ENCODE peak calls at places on chromosomes 7 and 10, in four cellular contexts. One of them, this sample, is unnamed.
A peak's percentile ranks its signal among the peaks of the same experiment; 100 is the strongest.

GRCh38 chr10:74079914-74080590 is 70.6 kb downstream of the AP3M1 start:
- DNase-seq in tibial artery: no peak
- DNase-seq in GM23338: peak; percentile 54
- DNase-seq in naive thymus-derived CD4-positive, alpha-beta T cell: no peak
- DNase-seq in this sample: no peak

GRCh38 chr7:105691029-105691691 is 109.9 kb upstream of the EFCAB10 start:
- DNase-seq in tibial artery: no peak
- DNase-seq in GM23338: no peak
- DNase-seq in naive thymus-derived CD4-positive, alpha-beta T cell: peak; percentile 76
- DNase-seq in this sample: no peak

GRCh38 chr10:32028710-32029109 is 27.5 kb downstream of the KIF5B start:
- DNase-seq in tibial artery: no peak
- DNase-seq in GM23338: no peak
- DNase-seq in naive thymus-derived CD4-positive, alpha-beta T cell: no peak
- DNase-seq in this sample: no peak

GRCh38 chr7:6576024-6576866 is 1.0 kb upstream of the ZDHHC4 start:
- DNase-seq in tibial artery: no peak
- DNase-seq in GM23338: peak; percentile 34
- DNase-seq in naive thymus-derived CD4-positive, alpha-beta T cell: no peak
- DNase-seq in this sample: no peak

GRCh38 chr10:126502481-126502880 is 114.2 kb upstream of the ADAM12 start:
- DNase-seq in tibial artery: no peak
- DNase-seq in GM23338: no peak
- DNase-seq in naive thymus-derived CD4-positive, alpha-beta T cell: no peak
- DNase-seq in this sample: no peak

GRCh38 chr7:83468251-83468739 is 180.6 kb downstream of the SEMA3E start:
- DNase-seq in tibial artery: peak; percentile 83
- DNase-seq in GM23338: peak; percentile 83
- DNase-seq in naive thymus-derived CD4-positive, alpha-beta T cell: no peak
- DNase-seq in this sample: peak; percentile 74

GRCh38 chr7:100546868-100547800 is 8.1 kb downstream of the AGFG2 start:
- DNase-seq in tibial artery: no peak
- DNase-seq in GM23338: no peak
- DNase-seq in naive thymus-derived CD4-positive, alpha-beta T cell: no peak
- DNase-seq in this sample: no peak

GRCh38 chr10:112804036-112804435 is 146.0 kb upstream of the TCF7L2 start:
- DNase-seq in tibial artery: no peak
- DNase-seq in GM23338: peak; percentile 41
- DNase-seq in naive thymus-derived CD4-positive, alpha-beta T cell: no peak
- DNase-seq in this sample: no peak

GRCh38 chr10:74821501-74821900 is 4.9 kb upstream of the KAT6B start:
- DNase-seq in tibial artery: no peak
- DNase-seq in GM23338: no peak
- DNase-seq in naive thymus-derived CD4-positive, alpha-beta T cell: no peak
- DNase-seq in this sample: no peak

GRCh38 chr7:127437772-127438330 is 45.3 kb upstream of the ZNF800 start:
- DNase-seq in tibial artery: no peak
- DNase-seq in GM23338: no peak
- DNase-seq in naive thymus-derived CD4-positive, alpha-beta T cell: no peak
- DNase-seq in this sample: no peak

GRCh38 chr7:158274996-158275395 is 312.6 kb downstream of the PTPRN2 start:
- DNase-seq in tibial artery: peak; percentile 33
- DNase-seq in GM23338: no peak
- DNase-seq in naive thymus-derived CD4-positive, alpha-beta T cell: no peak
- DNase-seq in this sample: peak; percentile 35

GRCh38 chr10:34319197-34319846 is 495.8 kb downstream of the PARD3 start:
- DNase-seq in tibial artery: no peak
- DNase-seq in GM23338: no peak
- DNase-seq in naive thymus-derived CD4-positive, alpha-beta T cell: no peak
- DNase-seq in this sample: peak; percentile 28

GRCh38 chr7:120680986-120681385 is 177.0 kb downstream of the TSPAN12 start:
- DNase-seq in tibial artery: no peak
- DNase-seq in GM23338: no peak
- DNase-seq in naive thymus-derived CD4-positive, alpha-beta T cell: no peak
- DNase-seq in this sample: no peak

GRCh38 chr7:24956021-24956420 is 24.0 kb downstream of the OSBPL3 start:
- DNase-seq in tibial artery: no peak
- DNase-seq in GM23338: no peak
- DNase-seq in naive thymus-derived CD4-positive, alpha-beta T cell: no peak
- DNase-seq in this sample: no peak

GRCh38 chr10:91621483-91622113 is 11.3 kb downstream of the PPP1R3C start:
- DNase-seq in tibial artery: no peak
- DNase-seq in GM23338: no peak
- DNase-seq in naive thymus-derived CD4-positive, alpha-beta T cell: no peak
- DNase-seq in this sample: no peak

GRCh38 chr10:29113251-29113945 is 175.5 kb upstream of the LYZL1 start:
- DNase-seq in tibial artery: no peak
- DNase-seq in GM23338: peak; percentile 16
- DNase-seq in naive thymus-derived CD4-positive, alpha-beta T cell: no peak
- DNase-seq in this sample: no peak

GRCh38 chr7:142908290-142908689 is 22.7 kb upstream of the TRPV6 start:
- DNase-seq in tibial artery: no peak
- DNase-seq in GM23338: no peak
- DNase-seq in naive thymus-derived CD4-positive, alpha-beta T cell: no peak
- DNase-seq in this sample: no peak

GRCh38 chr7:46356365-46356764 is 435.3 kb upstream of the IGFBP3 start:
- DNase-seq in tibial artery: no peak
- DNase-seq in GM23338: no peak
- DNase-seq in naive thymus-derived CD4-positive, alpha-beta T cell: no peak
- DNase-seq in this sample: no peak

GRCh38 chr10:81027223-81027622 is 489.5 kb downstream of the SH2D4B start:
- DNase-seq in tibial artery: no peak
- DNase-seq in GM23338: no peak
- DNase-seq in naive thymus-derived CD4-positive, alpha-beta T cell: no peak
- DNase-seq in this sample: no peak

GRCh38 chr7:20307901-20308300 is 22.8 kb upstream of the ITGB8 start:
- DNase-seq in tibial artery: no peak
- DNase-seq in GM23338: peak; percentile 67
- DNase-seq in naive thymus-derived CD4-positive, alpha-beta T cell: no peak
- DNase-seq in this sample: no peak

GRCh38 chr7:134454277-134454676 is 4.6 kb downstream of the AKR1B1 start:
- DNase-seq in tibial artery: no peak
- DNase-seq in GM23338: no peak
- DNase-seq in naive thymus-derived CD4-positive, alpha-beta T cell: peak; percentile 43
- DNase-seq in this sample: no peak

GRCh38 chr7:157468221-157469111 is 131.7 kb downstream of the DNAJB6 start:
- DNase-seq in tibial artery: no peak
- DNase-seq in GM23338: no peak
- DNase-seq in naive thymus-derived CD4-positive, alpha-beta T cell: no peak
- DNase-seq in this sample: no peak

GRCh38 chr7:108662783-108663182 is 93.1 kb downstream of the DNAJB9 start:
- DNase-seq in tibial artery: no peak
- DNase-seq in GM23338: no peak
- DNase-seq in naive thymus-derived CD4-positive, alpha-beta T cell: no peak
- DNase-seq in this sample: no peak

GRCh38 chr10:96509017-96509641 is 4.6 kb downstream of the TLL2 start:
- DNase-seq in tibial artery: no peak
- DNase-seq in GM23338: peak; percentile 76
- DNase-seq in naive thymus-derived CD4-positive, alpha-beta T cell: no peak
- DNase-seq in this sample: no peak

GRCh38 chr10:122657255-122657654 is 42.4 kb downstream of the C10orf120 start:
- DNase-seq in tibial artery: peak; percentile 48
- DNase-seq in GM23338: no peak
- DNase-seq in naive thymus-derived CD4-positive, alpha-beta T cell: no peak
- DNase-seq in this sample: no peak

GRCh38 chr10:117441812-117442443 is 66.7 kb upstream of the PDZD8 start:
- DNase-seq in tibial artery: peak; percentile 77
- DNase-seq in GM23338: no peak
- DNase-seq in naive thymus-derived CD4-positive, alpha-beta T cell: no peak
- DNase-seq in this sample: no peak

GRCh38 chr10:133393401-133394063 is 425 bp upstream of the MTG1 start:
- DNase-seq in tibial artery: peak; percentile 54
- DNase-seq in GM23338: no peak
- DNase-seq in naive thymus-derived CD4-positive, alpha-beta T cell: no peak
- DNase-seq in this sample: no peak
- H3K4me3 ChIP-seq in tibial artery: peak overlapping the region; percentile 81
- H3K4me3 ChIP-seq in GM23338: peak overlapping the region; percentile 100
- H3K4me3 ChIP-seq in naive thymus-derived CD4-positive, alpha-beta T cell: peak overlapping the region; percentile 72
- H3K4me3 ChIP-seq in this sample: peak overlapping the region; percentile 96

GRCh38 chr7:131431289-131431688 is 103.6 kb downstream of the MKLN1 start:
- DNase-seq in tibial artery: no peak
- DNase-seq in GM23338: no peak
- DNase-seq in naive thymus-derived CD4-positive, alpha-beta T cell: no peak
- DNase-seq in this sample: no peak
- H3K27ac ChIP-seq in tibial artery: no peak overlapping the region
- H3K27ac ChIP-seq in GM23338: no peak overlapping the region
- H3K27ac ChIP-seq in naive thymus-derived CD4-positive, alpha-beta T cell: no peak overlapping the region
- H3K27ac ChIP-seq in this sample: peak overlapping the region; percentile 43

GRCh38 chr10:103610921-103611511 is 117.5 kb downstream of the NEURL1 start:
- DNase-seq in tibial artery: no peak
- DNase-seq in GM23338: no peak
- DNase-seq in naive thymus-derived CD4-positive, alpha-beta T cell: no peak
- DNase-seq in this sample: no peak
- H3K4me1 ChIP-seq in tibial artery: peaks cover 20% of the 10 kb centered on the region
- H3K4me1 ChIP-seq in GM23338: no peaks in the 10 kb centered on the region
- H3K4me1 ChIP-seq in naive thymus-derived CD4-positive, alpha-beta T cell: no peaks in the 10 kb centered on the region
- H3K4me1 ChIP-seq in this sample: no peaks in the 10 kb centered on the region

GRCh38 chr7:85074992-85075391 is 111.9 kb downstream of the SEMA3D start:
- DNase-seq in tibial artery: no peak
- DNase-seq in GM23338: no peak
- DNase-seq in naive thymus-derived CD4-positive, alpha-beta T cell: no peak
- DNase-seq in this sample: no peak

GRCh38 chr7:85078181-85078580 is 108.7 kb downstream of the SEMA3D start:
- DNase-seq in tibial artery: no peak
- DNase-seq in GM23338: no peak
- DNase-seq in naive thymus-derived CD4-positive, alpha-beta T cell: no peak
- DNase-seq in this sample: no peak

GRCh38 chr7:85075864-85076263 is 111.0 kb downstream of the SEMA3D start:
- DNase-seq in tibial artery: no peak
- DNase-seq in GM23338: no peak
- DNase-seq in naive thymus-derived CD4-positive, alpha-beta T cell: no peak
- DNase-seq in this sample: no peak

GRCh38 chr7:85070967-85071628 is 115.8 kb downstream of the SEMA3D start:
- DNase-seq in tibial artery: no peak
- DNase-seq in GM23338: no peak
- DNase-seq in naive thymus-derived CD4-positive, alpha-beta T cell: no peak
- DNase-seq in this sample: no peak

DNA sequence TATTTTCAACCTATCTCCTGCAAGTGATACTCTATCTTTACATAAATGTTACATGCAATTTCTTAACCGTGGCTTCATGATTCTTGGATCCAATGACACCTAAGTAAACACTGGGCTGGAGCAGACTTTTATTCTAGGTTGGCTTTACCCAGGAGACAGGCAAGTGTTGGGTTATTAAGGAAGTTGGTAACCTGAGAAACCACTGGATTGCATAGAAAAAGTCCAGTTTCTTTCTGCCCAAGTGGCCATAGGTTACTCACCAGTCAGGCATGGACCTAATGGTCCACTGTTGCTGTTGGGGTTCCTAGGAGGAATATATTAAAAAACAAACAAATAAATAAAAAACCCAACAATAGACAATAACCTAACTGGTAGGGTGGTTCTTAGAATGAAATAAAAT is 112.8 kb downstream of the SEMA3D start:
- DNase-seq in tibial artery: no peak
- DNase-seq in GM23338: no peak
- DNase-seq in naive thymus-derived CD4-positive, alpha-beta T cell: no peak
- DNase-seq in this sample: no peak
- H3K4me3 ChIP-seq in tibial artery: no peak overlapping the region
- H3K4me3 ChIP-seq in GM23338: no peak overlapping the region
- H3K4me3 ChIP-seq in naive thymus-derived CD4-positive, alpha-beta T cell: no peak overlapping the region
- H3K4me3 ChIP-seq in this sample: no peak overlapping the region

GRCh38 chr7:116545411-116545993 is 20.7 kb downstream of the CAV1 start:
- DNase-seq in tibial artery: no peak
- DNase-seq in GM23338: no peak
- DNase-seq in naive thymus-derived CD4-positive, alpha-beta T cell: no peak
- DNase-seq in this sample: no peak

GRCh38 chr7:116546054-116546453 is 21.2 kb downstream of the CAV1 start:
- DNase-seq in tibial artery: no peak
- DNase-seq in GM23338: no peak
- DNase-seq in naive thymus-derived CD4-positive, alpha-beta T cell: no peak
- DNase-seq in this sample: no peak

GRCh38 chr7:116542618-116543017 is 17.8 kb downstream of the CAV1 start:
- DNase-seq in tibial artery: no peak
- DNase-seq in GM23338: no peak
- DNase-seq in naive thymus-derived CD4-positive, alpha-beta T cell: no peak
- DNase-seq in this sample: no peak

GRCh38 chr7:116543664-116544063 is 18.8 kb downstream of the CAV1 start:
- DNase-seq in tibial artery: no peak
- DNase-seq in GM23338: no peak
- DNase-seq in naive thymus-derived CD4-positive, alpha-beta T cell: no peak
- DNase-seq in this sample: no peak

DNA sequence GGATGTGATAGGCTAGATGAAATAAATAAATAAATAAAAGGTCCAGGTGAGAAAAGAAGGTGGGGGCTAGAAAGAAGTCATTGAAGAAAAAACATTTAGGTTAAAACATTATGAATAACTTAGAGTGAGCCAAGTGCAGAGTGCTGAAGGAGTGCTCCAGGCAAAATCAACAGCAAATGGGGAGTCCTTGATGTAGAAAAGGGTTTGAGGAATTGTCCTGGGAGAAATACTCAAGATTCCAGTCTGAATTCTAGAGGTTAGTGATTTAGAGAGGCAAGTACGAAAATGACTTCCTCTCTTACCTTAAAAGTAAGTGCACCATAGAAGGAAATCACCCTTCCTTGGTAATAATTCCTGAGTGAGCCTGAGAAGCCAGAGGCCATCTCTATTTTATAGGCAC is 19.7 kb downstream of the CAV1 start:
- DNase-seq in tibial artery: no peak
- DNase-seq in GM23338: no peak
- DNase-seq in naive thymus-derived CD4-positive, alpha-beta T cell: no peak
- DNase-seq in this sample: no peak
- H3K27ac ChIP-seq in tibial artery: peak overlapping the region; percentile 51
- H3K27ac ChIP-seq in GM23338: no peak overlapping the region
- H3K27ac ChIP-seq in naive thymus-derived CD4-positive, alpha-beta T cell: no peak overlapping the region
- H3K27ac ChIP-seq in this sample: peak overlapping the region; percentile 53

GRCh38 chr10:124725171-124725631 is 19.0 kb downstream of the FAM53B start:
- DNase-seq in tibial artery: peak; percentile 53
- DNase-seq in GM23338: no peak
- DNase-seq in naive thymus-derived CD4-positive, alpha-beta T cell: no peak
- DNase-seq in this sample: peak; percentile 24
- H3K4me1 ChIP-seq in tibial artery: peaks cover 15% of the 10 kb centered on the region
- H3K4me1 ChIP-seq in GM23338: peaks cover 5% of the 10 kb centered on the region
- H3K4me1 ChIP-seq in naive thymus-derived CD4-positive, alpha-beta T cell: peaks cover 99% of the 10 kb centered on the region
- H3K4me1 ChIP-seq in this sample: no peaks in the 10 kb centered on the region

DNA sequence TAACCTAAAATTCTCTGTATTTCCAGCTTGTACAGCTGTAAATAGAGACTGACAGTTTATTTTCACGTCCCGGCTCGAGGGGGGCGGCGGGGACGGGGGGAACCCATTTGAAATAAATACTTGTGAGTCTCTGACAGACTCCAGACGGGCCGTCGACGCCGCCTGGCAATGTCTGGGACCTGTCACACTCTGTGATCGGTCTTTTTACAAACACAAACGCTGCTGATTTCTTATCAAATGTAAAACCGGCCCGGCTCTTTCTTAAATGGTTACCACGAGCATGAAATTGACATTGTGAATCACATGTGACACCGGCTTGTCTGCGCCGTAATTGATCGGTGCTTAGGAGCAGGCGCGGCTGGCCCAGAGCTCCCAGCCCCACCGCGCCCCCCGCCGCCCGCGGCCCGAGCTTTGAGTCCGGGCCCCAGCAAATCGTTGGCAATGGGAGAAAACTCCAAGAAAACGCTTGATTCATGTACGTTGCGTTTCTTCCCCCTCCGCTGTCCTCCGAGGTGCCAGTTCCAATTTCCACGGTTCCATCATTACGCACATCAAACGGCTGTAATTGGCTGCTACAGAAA is 57.1 kb downstream of the UNCX start:
- DNase-seq in tibial artery: no peak
- DNase-seq in GM23338: peak; percentile 41
- DNase-seq in naive thymus-derived CD4-positive, alpha-beta T cell: no peak
- DNase-seq in this sample: no peak
- H3K4me3 ChIP-seq in tibial artery: peak overlapping the region; percentile 51
- H3K4me3 ChIP-seq in GM23338: peak overlapping the region; percentile 49
- H3K4me3 ChIP-seq in naive thymus-derived CD4-positive, alpha-beta T cell: peak overlapping the region; percentile 53
- H3K4me3 ChIP-seq in this sample: peak overlapping the region; percentile 25

GRCh38 chr7:47939425-47940036 is 8.7 kb downstream of the PKD1L1 start:
- DNase-seq in tibial artery: no peak
- DNase-seq in GM23338: no peak
- DNase-seq in naive thymus-derived CD4-positive, alpha-beta T cell: no peak
- DNase-seq in this sample: no peak
- H3K27ac ChIP-seq in tibial artery: no peak overlapping the region
- H3K27ac ChIP-seq in GM23338: no peak overlapping the region
- H3K27ac ChIP-seq in naive thymus-derived CD4-positive, alpha-beta T cell: no peak overlapping the region
- H3K27ac ChIP-seq in this sample: peak overlapping the region; percentile 91